ENCODE peak calls at places on chromosome 1, in nine cellular contexts. One of them, this sample, is unnamed.

GRCh38 chr1:157044326-157044725 is 1.2 kb downstream of the ARHGEF11 start:
- DNase-seq in psoas muscle: no peak
- DNase-seq in esophagus muscularis mucosa: no peak
- DNase-seq in RWPE1: no peak
- DNase-seq in endothelial cell: no peak
- DNase-seq in Panc1: no peak
- DNase-seq in RWPE2: no peak
- DNase-seq in BE2C: no peak
- DNase-seq in breast epithelium: no peak
- DNase-seq in this sample: no peak

GRCh38 chr1:202068596-202068995 is 54.1 kb upstream of the GPR37L1 start:
- DNase-seq in psoas muscle: no peak
- DNase-seq in esophagus muscularis mucosa: no peak
- DNase-seq in RWPE1: no peak
- DNase-seq in endothelial cell: no peak
- DNase-seq in Panc1: no peak
- DNase-seq in RWPE2: no peak
- DNase-seq in BE2C: no peak
- DNase-seq in breast epithelium: no peak
- DNase-seq in this sample: no peak

GRCh38 chr1:227788279-227789041 is 27.0 kb upstream of the PRSS38 start:
- DNase-seq in psoas muscle: peak
- DNase-seq in esophagus muscularis mucosa: no peak
- DNase-seq in RWPE1: peak
- DNase-seq in endothelial cell: peak
- DNase-seq in Panc1: no peak
- DNase-seq in RWPE2: peak
- DNase-seq in BE2C: peak
- DNase-seq in breast epithelium: no peak
- DNase-seq in this sample: peak

GRCh38 chr1:2213576-2214505 is 14.3 kb upstream of the SKI start:
- DNase-seq in psoas muscle: peak
- DNase-seq in esophagus muscularis mucosa: no peak
- DNase-seq in RWPE1: no peak
- DNase-seq in endothelial cell: no peak
- DNase-seq in Panc1: no peak
- DNase-seq in RWPE2: no peak
- DNase-seq in BE2C: no peak
- DNase-seq in breast epithelium: peak
- DNase-seq in this sample: no peak

GRCh38 chr1:85611856-85612255 is 31.3 kb downstream of the CCN1 start:
- DNase-seq in psoas muscle: peak
- DNase-seq in esophagus muscularis mucosa: no peak
- DNase-seq in RWPE1: peak
- DNase-seq in endothelial cell: no peak
- DNase-seq in Panc1: peak
- DNase-seq in RWPE2: peak
- DNase-seq in BE2C: no peak
- DNase-seq in breast epithelium: peak
- DNase-seq in this sample: no peak

GRCh38 chr1:70038025-70038424 is 167.4 kb downstream of the LRRC40 start:
- DNase-seq in psoas muscle: no peak
- DNase-seq in esophagus muscularis mucosa: no peak
- DNase-seq in RWPE1: peak
- DNase-seq in endothelial cell: no peak
- DNase-seq in Panc1: no peak
- DNase-seq in RWPE2: peak
- DNase-seq in BE2C: no peak
- DNase-seq in breast epithelium: no peak
- DNase-seq in this sample: no peak

GRCh38 chr1:85617582-85618237 is 37.1 kb downstream of the CCN1 start:
- DNase-seq in psoas muscle: no peak
- DNase-seq in esophagus muscularis mucosa: no peak
- DNase-seq in RWPE1: no peak
- DNase-seq in endothelial cell: no peak
- DNase-seq in Panc1: no peak
- DNase-seq in RWPE2: no peak
- DNase-seq in BE2C: no peak
- DNase-seq in breast epithelium: no peak
- DNase-seq in this sample: peak

GRCh38 chr1:1400576-1401456 is 1.7 kb upstream of the CCNL2 start:
- DNase-seq in psoas muscle: no peak
- DNase-seq in esophagus muscularis mucosa: no peak
- DNase-seq in RWPE1: no peak
- DNase-seq in endothelial cell: no peak
- DNase-seq in Panc1: no peak
- DNase-seq in RWPE2: no peak
- DNase-seq in BE2C: no peak
- DNase-seq in breast epithelium: no peak
- DNase-seq in this sample: no peak

GRCh38 chr1:221099747-221100146 is 220.5 kb downstream of the HLX start:
- DNase-seq in psoas muscle: no peak
- DNase-seq in esophagus muscularis mucosa: no peak
- DNase-seq in RWPE1: no peak
- DNase-seq in endothelial cell: no peak
- DNase-seq in Panc1: no peak
- DNase-seq in RWPE2: no peak
- DNase-seq in BE2C: no peak
- DNase-seq in breast epithelium: no peak
- DNase-seq in this sample: no peak

GRCh38 chr1:193685986-193686385 is 499.6 kb upstream of the B3GALT2 start:
- DNase-seq in psoas muscle: no peak
- DNase-seq in esophagus muscularis mucosa: no peak
- DNase-seq in RWPE1: no peak
- DNase-seq in endothelial cell: no peak
- DNase-seq in Panc1: no peak
- DNase-seq in RWPE2: no peak
- DNase-seq in BE2C: no peak
- DNase-seq in breast epithelium: no peak
- DNase-seq in this sample: no peak

GRCh38 chr1:32813941-32814739 is 3.0 kb downstream of the YARS1 start:
- DNase-seq in psoas muscle: no peak
- DNase-seq in esophagus muscularis mucosa: no peak
- DNase-seq in RWPE1: no peak
- DNase-seq in endothelial cell: no peak
- DNase-seq in Panc1: no peak
- DNase-seq in RWPE2: no peak
- DNase-seq in BE2C: no peak
- DNase-seq in breast epithelium: no peak
- DNase-seq in this sample: no peak

GRCh38 chr1:115727706-115728249 is 40.7 kb downstream of the CASQ2 start:
- DNase-seq in psoas muscle: peak
- DNase-seq in esophagus muscularis mucosa: no peak
- DNase-seq in RWPE1: no peak
- DNase-seq in endothelial cell: no peak
- DNase-seq in Panc1: no peak
- DNase-seq in RWPE2: no peak
- DNase-seq in BE2C: no peak
- DNase-seq in breast epithelium: no peak
- DNase-seq in this sample: no peak

GRCh38 chr1:200888349-200888838 is 6.3 kb upstream of the INAVA start:
- DNase-seq in psoas muscle: no peak
- DNase-seq in esophagus muscularis mucosa: no peak
- DNase-seq in RWPE1: no peak
- DNase-seq in endothelial cell: no peak
- DNase-seq in Panc1: no peak
- DNase-seq in RWPE2: no peak
- DNase-seq in BE2C: no peak
- DNase-seq in breast epithelium: no peak
- DNase-seq in this sample: peak

GRCh38 chr1:29551536-29551935 is 315.2 kb downstream of the PTPRU start:
- DNase-seq in psoas muscle: no peak
- DNase-seq in esophagus muscularis mucosa: no peak
- DNase-seq in RWPE1: no peak
- DNase-seq in endothelial cell: no peak
- DNase-seq in Panc1: no peak
- DNase-seq in RWPE2: no peak
- DNase-seq in BE2C: no peak
- DNase-seq in breast epithelium: no peak
- DNase-seq in this sample: no peak

GRCh38 chr1:68051475-68051874 is 1.0 kb upstream of the DIRAS3 start:
- DNase-seq in psoas muscle: peak
- DNase-seq in esophagus muscularis mucosa: no peak
- DNase-seq in RWPE1: peak
- DNase-seq in endothelial cell: peak
- DNase-seq in Panc1: no peak
- DNase-seq in RWPE2: no peak
- DNase-seq in BE2C: peak
- DNase-seq in breast epithelium: peak
- DNase-seq in this sample: no peak
- TF ChIP-seq CTCF in psoas muscle: no peak
- TF ChIP-seq CTCF in esophagus muscularis mucosa: no peak
- TF ChIP-seq CTCF in RWPE1: no peak
- TF ChIP-seq CTCF in endothelial cell: no peak
- TF ChIP-seq CTCF in Panc1: no peak
- TF ChIP-seq CTCF in RWPE2: peak
- TF ChIP-seq CTCF in BE2C: peak
- TF ChIP-seq CTCF in breast epithelium: peak
- TF ChIP-seq CTCF in this sample: no peak

GRCh38 chr1:59595774-59596173 is 219.0 kb upstream of the HOOK1 start:
- DNase-seq in psoas muscle: no peak
- DNase-seq in esophagus muscularis mucosa: no peak
- DNase-seq in RWPE1: peak
- DNase-seq in endothelial cell: no peak
- DNase-seq in Panc1: no peak
- DNase-seq in RWPE2: no peak
- DNase-seq in BE2C: no peak
- DNase-seq in breast epithelium: no peak
- DNase-seq in this sample: no peak
- TF ChIP-seq CTCF in psoas muscle: no peak
- TF ChIP-seq CTCF in esophagus muscularis mucosa: peak
- TF ChIP-seq CTCF in RWPE1: no peak
- TF ChIP-seq CTCF in endothelial cell: no peak
- TF ChIP-seq CTCF in Panc1: no peak
- TF ChIP-seq CTCF in RWPE2: no peak
- TF ChIP-seq CTCF in BE2C: no peak
- TF ChIP-seq CTCF in breast epithelium: no peak
- TF ChIP-seq CTCF in this sample: no peak

GRCh38 chr1:25799346-25799720 is 660 bp upstream of the SELENON start:
- DNase-seq in psoas muscle: no peak
- DNase-seq in esophagus muscularis mucosa: no peak
- DNase-seq in RWPE1: no peak
- DNase-seq in endothelial cell: no peak
- DNase-seq in Panc1: no peak
- DNase-seq in RWPE2: no peak
- DNase-seq in BE2C: no peak
- DNase-seq in breast epithelium: no peak
- DNase-seq in this sample: no peak

GRCh38 chr1:25795955-25796806 is 3.8 kb upstream of the SELENON start:
- DNase-seq in psoas muscle: peak
- DNase-seq in esophagus muscularis mucosa: no peak
- DNase-seq in RWPE1: no peak
- DNase-seq in endothelial cell: no peak
- DNase-seq in Panc1: no peak
- DNase-seq in RWPE2: no peak
- DNase-seq in BE2C: no peak
- DNase-seq in breast epithelium: peak
- DNase-seq in this sample: no peak

GRCh38 chr1:25798666-25799345 is 1.2 kb upstream of the SELENON start:
- DNase-seq in psoas muscle: no peak
- DNase-seq in esophagus muscularis mucosa: no peak
- DNase-seq in RWPE1: no peak
- DNase-seq in endothelial cell: no peak
- DNase-seq in Panc1: no peak
- DNase-seq in RWPE2: no peak
- DNase-seq in BE2C: no peak
- DNase-seq in breast epithelium: no peak
- DNase-seq in this sample: no peak

GRCh38 chr1:25796807-25797458 is 3.1 kb upstream of the SELENON start:
- DNase-seq in psoas muscle: peak
- DNase-seq in esophagus muscularis mucosa: peak
- DNase-seq in RWPE1: peak
- DNase-seq in endothelial cell: peak
- DNase-seq in Panc1: peak
- DNase-seq in RWPE2: no peak
- DNase-seq in BE2C: peak
- DNase-seq in breast epithelium: peak
- DNase-seq in this sample: peak

GRCh38 chr1:25797939-25798338 is 2.1 kb upstream of the SELENON start:
- DNase-seq in psoas muscle: peak
- DNase-seq in esophagus muscularis mucosa: no peak
- DNase-seq in RWPE1: no peak
- DNase-seq in endothelial cell: peak
- DNase-seq in Panc1: no peak
- DNase-seq in RWPE2: no peak
- DNase-seq in BE2C: no peak
- DNase-seq in breast epithelium: no peak
- DNase-seq in this sample: no peak
- TF ChIP-seq CTCF in psoas muscle: peak
- TF ChIP-seq CTCF in esophagus muscularis mucosa: peak
- TF ChIP-seq CTCF in RWPE1: no peak
- TF ChIP-seq CTCF in endothelial cell: peak
- TF ChIP-seq CTCF in Panc1: peak
- TF ChIP-seq CTCF in RWPE2: no peak
- TF ChIP-seq CTCF in BE2C: peak
- TF ChIP-seq CTCF in breast epithelium: no peak
- TF ChIP-seq CTCF in this sample: no peak

GRCh38 chr1:26119892-26120608 is 8.4 kb downstream of the PDIK1L start:
- DNase-seq in psoas muscle: no peak
- DNase-seq in esophagus muscularis mucosa: no peak
- DNase-seq in RWPE1: no peak
- DNase-seq in endothelial cell: no peak
- DNase-seq in Panc1: no peak
- DNase-seq in RWPE2: no peak
- DNase-seq in BE2C: no peak
- DNase-seq in breast epithelium: no peak
- DNase-seq in this sample: no peak
- TF ChIP-seq CTCF in psoas muscle: no peak
- TF ChIP-seq CTCF in esophagus muscularis mucosa: no peak
- TF ChIP-seq CTCF in RWPE1: no peak
- TF ChIP-seq CTCF in endothelial cell: no peak
- TF ChIP-seq CTCF in Panc1: no peak
- TF ChIP-seq CTCF in RWPE2: no peak
- TF ChIP-seq CTCF in BE2C: no peak
- TF ChIP-seq CTCF in breast epithelium: no peak
- TF ChIP-seq CTCF in this sample: no peak

GRCh38 chr1:241716915-241717651 is 65.0 kb downstream of the WDR64 start:
- DNase-seq in psoas muscle: no peak
- DNase-seq in esophagus muscularis mucosa: no peak
- DNase-seq in RWPE1: no peak
- DNase-seq in endothelial cell: no peak
- DNase-seq in Panc1: no peak
- DNase-seq in RWPE2: no peak
- DNase-seq in BE2C: no peak
- DNase-seq in breast epithelium: no peak
- DNase-seq in this sample: no peak
- TF ChIP-seq CTCF in psoas muscle: no peak
- TF ChIP-seq CTCF in esophagus muscularis mucosa: no peak
- TF ChIP-seq CTCF in RWPE1: no peak
- TF ChIP-seq CTCF in endothelial cell: no peak
- TF ChIP-seq CTCF in Panc1: no peak
- TF ChIP-seq CTCF in RWPE2: no peak
- TF ChIP-seq CTCF in BE2C: no peak
- TF ChIP-seq CTCF in breast epithelium: no peak
- TF ChIP-seq CTCF in this sample: no peak

GRCh38 chr1:9069324-9070100 is at the start of gene SLC2A5:
- DNase-seq in psoas muscle: peak
- DNase-seq in esophagus muscularis mucosa: no peak
- DNase-seq in RWPE1: no peak
- DNase-seq in endothelial cell: no peak
- DNase-seq in Panc1: no peak
- DNase-seq in RWPE2: no peak
- DNase-seq in BE2C: no peak
- DNase-seq in breast epithelium: no peak
- DNase-seq in this sample: peak
- TF ChIP-seq CTCF in psoas muscle: no peak
- TF ChIP-seq CTCF in esophagus muscularis mucosa: no peak
- TF ChIP-seq CTCF in RWPE1: no peak
- TF ChIP-seq CTCF in endothelial cell: no peak
- TF ChIP-seq CTCF in Panc1: no peak
- TF ChIP-seq CTCF in RWPE2: no peak
- TF ChIP-seq CTCF in BE2C: no peak
- TF ChIP-seq CTCF in breast epithelium: no peak
- TF ChIP-seq CTCF in this sample: no peak

GRCh38 chr1:55893155-55893554 is 678.0 kb upstream of the USP24 start:
- DNase-seq in psoas muscle: no peak
- DNase-seq in esophagus muscularis mucosa: no peak
- DNase-seq in RWPE1: peak
- DNase-seq in endothelial cell: peak
- DNase-seq in Panc1: no peak
- DNase-seq in RWPE2: no peak
- DNase-seq in BE2C: no peak
- DNase-seq in breast epithelium: no peak
- DNase-seq in this sample: no peak
- TF ChIP-seq CTCF in psoas muscle: peak
- TF ChIP-seq CTCF in esophagus muscularis mucosa: no peak
- TF ChIP-seq CTCF in RWPE1: no peak
- TF ChIP-seq CTCF in endothelial cell: peak
- TF ChIP-seq CTCF in Panc1: peak
- TF ChIP-seq CTCF in RWPE2: peak
- TF ChIP-seq CTCF in BE2C: peak
- TF ChIP-seq CTCF in breast epithelium: peak
- TF ChIP-seq CTCF in this sample: peak